ENCODE peak calls at places on chromosomes 13 and 19, in ten cellular contexts. P is left ventricle myocardium inferior; Z is fibroblast of lung; H is cardiac muscle cell; C is ovary; O is stomach; L is esophagus squamous epithelium; W is lower lobe of right lung; V is psoas muscle; J is CD8-positive, alpha-beta T cell. D is an unnamed sample. For H3K36me3, the result is how much of the 10 kb centered on the place peaks cover.

GRCh38 chr19:4061178-4061682 is 5.5 kb downstream of the ZBTB7A start:
- DNase-seq in P (peak), Z (no peak), H (peak), C (peak), O (peak), L (no peak), W (peak), V (peak), J (no peak), D (no peak)

GRCh38 chr13:91313103-91313502 is 34.4 kb upstream of the MIR17HG start:
- DNase-seq in P (no peak), Z (peak), H (peak), C (no peak), O (no peak), L (no peak), W (no peak), V (no peak), J (no peak), D (peak)

GRCh38 chr19:15418112-15418587 is 638 bp downstream of the AKAP8L start:
- DNase-seq in P (no peak), Z (peak), H (peak), C (peak), O (no peak), L (no peak), W (no peak), V (no peak), J (no peak), D (no peak)

GRCh38 chr13:23871616-23872220 is 17.5 kb downstream of the MIPEP start:
- DNase-seq in P (no peak), Z (peak), H (peak), C (no peak), O (no peak), L (no peak), W (no peak), V (no peak), J (no peak), D (no peak)

GRCh38 chr19:2837430-2837829 is 3.8 kb upstream of the ZNF555 start:
- DNase-seq in P (no peak), Z (no peak), H (no peak), C (no peak), O (no peak), L (no peak), W (no peak), V (no peak), J (no peak), D (no peak)

GRCh38 chr19:55700813-55701212 is 25.8 kb downstream of the EPN1 start:
- DNase-seq in P (no peak), Z (no peak), H (no peak), C (peak), O (no peak), L (no peak), W (peak), V (no peak), J (no peak), D (no peak)

GRCh38 chr13:44685641-44686040 is 109.5 kb upstream of the TSC22D1 start:
- DNase-seq in P (no peak), Z (no peak), H (peak), C (no peak), O (no peak), L (no peak), W (no peak), V (no peak), J (no peak), D (no peak)

GRCh38 chr19:3057275-3057714 is 5.0 kb downstream of the TLE5 start:
- DNase-seq in P (peak), Z (peak), H (peak), C (peak), O (peak), L (no peak), W (peak), V (peak), J (no peak), D (no peak)

GRCh38 chr19:50720921-50721291 is 1.3 kb upstream of the SHANK1 start:
- DNase-seq in P (no peak), Z (peak), H (no peak), C (no peak), O (no peak), L (no peak), W (no peak), V (no peak), J (no peak), D (no peak)

GRCh38 chr13:42486711-42487198 is 87.2 kb upstream of the TNFSF11 start:
- DNase-seq in P (no peak), Z (peak), H (peak), C (no peak), O (no peak), L (no peak), W (no peak), V (no peak), J (no peak), D (no peak)

GRCh38 chr13:91468301-91468700 is 69.9 kb downstream of the GPC5 start:
- DNase-seq in P (no peak), Z (no peak), H (no peak), C (no peak), O (no peak), L (no peak), W (no peak), V (no peak), J (no peak), D (no peak)

GRCh38 chr13:111476197-111476596 is 155.8 kb downstream of the TEX29 start:
- DNase-seq in P (no peak), Z (no peak), H (no peak), C (no peak), O (no peak), L (no peak), W (no peak), V (no peak), J (no peak), D (no peak)

GRCh38 chr13:70098669-70099068 is 9.0 kb upstream of the ATXN8OS start:
- DNase-seq in P (no peak), Z (peak), H (no peak), C (no peak), O (no peak), L (no peak), W (no peak), V (no peak), J (no peak), D (no peak)

GRCh38 chr19:36436531-36436930 is 18.1 kb upstream of the ZFP82 start:
- DNase-seq in P (no peak), Z (no peak), H (peak), C (no peak), O (no peak), L (no peak), W (no peak), V (no peak), J (no peak), D (no peak)

GRCh38 chr19:52507266-52507665 is 20.2 kb upstream of the ZNF808 start:
- DNase-seq in P (no peak), Z (no peak), H (no peak), C (no peak), O (no peak), L (no peak), W (no peak), V (no peak), J (no peak), D (no peak)

GRCh38 chr13:31944262-31945160 is 87.1 kb upstream of the FRY start:
- DNase-seq in P (no peak), Z (no peak), H (no peak), C (no peak), O (no peak), L (no peak), W (no peak), V (no peak), J (no peak), D (no peak)

GRCh38 chr19:48615145-48616040 is 517 bp upstream of the FAM83E start:
- DNase-seq in P (no peak), Z (no peak), H (no peak), C (no peak), O (no peak), L (no peak), W (no peak), V (no peak), J (no peak), D (no peak)

GRCh38 chr13:100600915-100601314 is 12.3 kb upstream of the GGACT start:
- DNase-seq in P (no peak), Z (no peak), H (no peak), C (no peak), O (no peak), L (no peak), W (no peak), V (no peak), J (no peak), D (no peak)

GRCh38 chr13:31361673-31362072 is 161.9 kb downstream of the B3GLCT start:
- DNase-seq in P (no peak), Z (no peak), H (peak), C (no peak), O (no peak), L (no peak), W (no peak), V (no peak), J (no peak), D (no peak)

GRCh38 chr19:11261902-11262839 is at the start of gene DOCK6:
- DNase-seq in P (peak), Z (no peak), H (no peak), C (peak), O (peak), L (no peak), W (no peak), V (peak), J (no peak), D (no peak)

GRCh38 chr13:93298741-93299140 is 72.1 kb downstream of the GPC6 start:
- DNase-seq in P (no peak), Z (peak), H (peak), C (no peak), O (no peak), L (no peak), W (no peak), V (no peak), J (no peak), D (no peak)

DNA sequence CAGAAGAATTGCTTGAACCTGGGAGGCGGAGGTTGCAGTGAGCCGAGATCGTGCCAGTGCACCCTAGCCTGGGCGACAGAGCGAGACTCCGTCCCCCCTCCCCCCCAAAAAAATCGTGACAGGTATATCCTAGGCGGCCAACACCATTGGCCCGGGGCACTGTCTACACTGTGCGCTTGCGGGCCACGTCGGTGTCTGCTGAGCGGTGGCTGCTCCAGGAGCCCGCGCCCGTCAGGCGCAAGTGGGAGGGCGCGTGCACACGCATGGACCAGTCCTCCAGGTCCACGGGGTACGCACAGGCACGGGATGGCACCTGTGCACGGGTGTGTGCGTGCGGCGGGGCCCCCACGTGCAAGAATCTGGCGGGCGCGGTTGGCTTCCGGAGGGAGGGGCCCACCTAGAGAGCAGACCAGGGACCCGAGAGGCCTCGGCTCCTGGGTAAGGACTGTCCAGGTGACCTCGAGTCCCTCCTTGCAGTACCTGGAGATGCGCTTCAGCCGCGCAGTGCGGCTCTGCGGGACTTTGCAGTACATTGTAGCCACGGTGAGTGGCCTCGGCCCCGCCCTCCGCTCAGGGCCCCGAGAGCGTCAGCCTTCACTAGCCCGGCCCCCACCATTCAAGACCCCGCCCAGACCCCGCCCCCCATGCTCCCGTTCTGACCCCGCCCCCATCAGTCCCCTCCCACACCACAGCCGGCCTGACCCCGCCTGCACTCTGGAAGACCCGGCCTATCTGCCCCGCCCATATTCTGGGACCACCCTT is 2.1 kb downstream of the SLC5A5 start:
- DNase-seq in P (no peak), Z (no peak), H (peak), C (no peak), O (peak), L (no peak), W (peak), V (no peak), J (peak), D (no peak)
- H3K4me3 ChIP-seq in P (no peak), Z (no peak), H (peak), C (no peak), O (peak), L (peak), W (peak), V (peak), J (peak), D (peak)

GRCh38 chr13:50636007-50636704 is 207.3 kb downstream of the DLEU7 start:
- DNase-seq in P (no peak), Z (no peak), H (peak), C (peak), O (no peak), L (no peak), W (no peak), V (no peak), J (no peak), D (peak)
- H3K27ac ChIP-seq in P (peak), Z (no peak), H (no peak), C (no peak), O (peak), L (peak), W (peak), V (no peak), J (no peak), D (no peak)

DNA sequence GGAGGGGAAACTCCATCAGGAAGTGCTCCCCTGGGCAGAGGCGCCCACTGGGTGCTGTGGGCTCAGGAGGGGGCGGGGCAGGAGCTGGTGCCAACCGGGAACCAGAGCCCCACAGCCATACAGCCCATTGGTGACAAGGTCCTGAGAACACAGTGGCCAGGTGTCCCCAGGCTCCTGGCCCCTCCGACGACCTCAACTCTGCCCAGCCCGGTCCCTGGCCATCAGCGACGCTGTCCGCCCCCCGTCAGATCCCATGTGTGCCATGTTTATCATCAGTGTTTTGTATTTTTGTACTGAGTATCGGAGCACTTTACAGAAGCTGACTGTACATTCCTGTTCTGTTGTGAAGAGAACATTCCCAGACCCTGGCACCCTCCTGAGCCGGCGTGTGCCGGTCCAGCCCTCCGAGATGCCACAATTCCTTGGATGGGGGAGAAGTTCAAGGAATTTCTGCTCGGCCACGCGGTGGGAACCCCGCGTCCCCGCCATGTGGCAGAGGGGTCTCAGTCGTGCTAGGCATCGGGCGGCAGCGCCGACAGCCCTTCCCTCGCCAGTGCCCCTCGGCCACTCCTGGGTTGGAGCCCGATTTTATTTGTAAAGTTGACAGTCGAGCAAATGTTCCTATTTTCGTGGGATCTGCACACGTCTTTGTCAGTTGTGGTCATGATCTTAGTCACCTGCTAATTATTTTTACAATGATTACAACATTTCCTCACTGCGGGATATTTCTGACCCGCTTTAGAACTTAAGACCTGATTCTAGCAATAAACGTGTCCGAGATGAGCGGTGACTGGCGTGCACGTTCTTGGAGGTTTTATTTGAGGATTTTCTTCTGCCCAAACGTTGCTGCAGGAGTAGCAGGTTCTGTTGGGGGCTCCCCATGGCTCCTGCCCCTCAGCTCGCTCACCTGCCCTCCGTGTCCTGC is 16.9 kb downstream of the PEX11G start:
- DNase-seq in P (no peak), Z (no peak), H (no peak), C (no peak), O (no peak), L (no peak), W (no peak), V (no peak), J (no peak), D (no peak)
- H3K36me3 ChIP-seq in P (half or more), Z (under half), H (under half), C (under half), O (half or more), L (half or more), W (half or more), V (under half), J (half or more), D (under half)

GRCh38 chr19:19407640-19407933 is 2.1 kb downstream of the GATAD2A start:
- DNase-seq in P (no peak), Z (no peak), H (no peak), C (no peak), O (no peak), L (no peak), W (no peak), V (no peak), J (no peak), D (no peak)
- H3K4me3 ChIP-seq in P (peak), Z (peak), H (no peak), C (no peak), O (peak), L (peak), W (peak), V (peak), J (peak), D (no peak)

D was measured in iPS DF 6.9.